ENCODE peak calls at places on chromosomes 2 and 18, in nine cellular contexts. Z, K, L, S, J, E, N, A and I are unnamed samples.

GRCh38 chr18:31206064-31206463 is 43.4 kb upstream of the DSC1 start:
- DNase-seq in E (no peak), S (no peak), N (no peak), A (no peak), J (no peak), Z (no peak), L (no peak), K (no peak), I (no peak)

GRCh38 chr2:236380051-236380612 is 115.9 kb upstream of the ASB18 start:
- DNase-seq in A (no peak), K (no peak), Z (no peak), E (no peak), J (no peak), N (no peak), S (no peak), L (no peak), I (peak)

GRCh38 chr2:14330884-14331283 is 301.6 kb upstream of the LRATD1 start:
- DNase-seq in A (no peak), S (no peak), K (no peak), N (no peak), Z (no peak), E (no peak), J (peak), L (no peak), I (no peak)

GRCh38 chr2:136255648-136256461 is 137.9 kb upstream of the CXCR4 start:
- DNase-seq in S (no peak), E (no peak), A (no peak), N (no peak), L (no peak), K (no peak), J (no peak), Z (no peak), I (peak)

GRCh38 chr2:150023044-150023443 is 435.5 kb upstream of the MMADHC start:
- DNase-seq in Z (no peak), L (no peak), K (no peak), N (no peak), A (no peak), J (no peak), S (no peak), E (no peak), I (no peak)

GRCh38 chr2:65715328-65715727 is 282.9 kb upstream of the SPRED2 start:
- DNase-seq in Z (no peak), J (no peak), K (no peak), N (no peak), L (no peak), E (no peak), S (no peak), A (no peak), I (no peak)

GRCh38 chr2:201517094-201517493 is 65.6 kb downstream of the STRADB start:
- DNase-seq in K (no peak), E (no peak), J (peak), S (no peak), L (no peak), N (no peak), A (peak), Z (no peak), I (peak)

GRCh38 chr2:24984912-24985311 is 13.2 kb upstream of the DNAJC27 start:
- DNase-seq in E (peak), J (peak), K (no peak), A (no peak), L (peak), N (no peak), S (no peak), Z (peak), I (no peak)

GRCh38 chr18:49041677-49042570 is 91.2 kb upstream of the SMAD7 start:
- DNase-seq in Z (no peak), K (peak), J (peak), A (peak), S (no peak), E (peak), N (no peak), L (peak), I (peak)

GRCh38 chr2:205060269-205060668 is 515.0 kb downstream of the PARD3B start:
- DNase-seq in N (no peak), Z (no peak), E (no peak), S (no peak), J (no peak), L (peak), K (no peak), A (peak), I (peak)

GRCh38 chr2:240021488-240022104 is 3.5 kb downstream of the NDUFA10 start:
- DNase-seq in S (peak), A (peak), Z (peak), N (peak), L (peak), J (peak), E (peak), K (peak), I (peak)

GRCh38 chr18:64244571-64244970 is 95.7 kb upstream of the LINC00305 start:
- DNase-seq in N (no peak), S (no peak), L (peak), Z (no peak), A (no peak), E (peak), K (no peak), J (peak), I (no peak)

GRCh38 chr2:199955007-199955338 is 318 bp downstream of the TYW5 start:
- DNase-seq in N (peak), K (no peak), L (no peak), E (peak), S (no peak), A (no peak), Z (no peak), J (no peak), I (peak)

GRCh38 chr2:215693269-215693998 is 257.6 kb upstream of the FN1 start:
- DNase-seq in N (no peak), K (no peak), J (peak), L (no peak), E (no peak), A (peak), Z (no peak), S (no peak), I (peak)